ENCODE peak calls at places on chromosomes 2 and 18, in five cellular contexts. O is H1, P is foreskin fibroblast, A is fibroblast of lung, D is breast epithelium. L is an unnamed sample.

GRCh38 chr2:3472296-3472695 is 47.0 kb downstream of the ADI1 start:
- DNase-seq in O (no peak), P (no peak), A (no peak), D (no peak), L (no peak)

GRCh38 chr2:221501210-221501882 is 70.8 kb downstream of the EPHA4 start:
- DNase-seq in O (no peak), P (peak; percentile 86), A (peak; percentile 87), D (no peak), L (no peak)

GRCh38 chr18:63869374-63869773 is 18.1 kb upstream of the SERPINB2 start:
- DNase-seq in O (no peak), P (peak; percentile 95), A (peak; percentile 86), D (no peak), L (no peak)

GRCh38 chr18:10010611-10011015 is 96.8 kb downstream of the VAPA start:
- DNase-seq in O (no peak), P (peak; percentile 92), A (peak; percentile 92), D (peak; percentile 74), L (no peak)

GRCh38 chr18:2981212-2981728 is 31.7 kb downstream of the LPIN2 start:
- DNase-seq in O (no peak), P (peak; percentile 93), A (peak; percentile 96), D (no peak), L (no peak)

GRCh38 chr2:208266641-208267335 is 733 bp downstream of the PIKFYVE start:
- DNase-seq in O (no peak), P (peak; percentile 11), A (peak; percentile 59), D (no peak), L (no peak)

GRCh38 chr2:213995400-213996105 is 415.3 kb upstream of the VWC2L start:
- DNase-seq in O (no peak), P (peak; percentile 92), A (peak; percentile 77), D (no peak), L (no peak)

GRCh38 chr2:141871913-141872634 is 258.7 kb downstream of the LRP1B start:
- DNase-seq in O (no peak), P (no peak), A (no peak), D (no peak), L (no peak)

GRCh38 chr2:232573821-232574435 is 23.4 kb downstream of the EIF4E2 start:
- DNase-seq in O (no peak), P (no peak), A (no peak), D (no peak), L (no peak)

GRCh38 chr2:162926907-162927306 is 88.3 kb upstream of the KCNH7 start:
- DNase-seq in O (no peak), P (no peak), A (no peak), D (no peak), L (no peak)

GRCh38 chr2:106745468-106745867 is 140.5 kb downstream of the ST6GAL2 start:
- DNase-seq in O (no peak), P (no peak), A (no peak), D (no peak), L (no peak)

GRCh38 chr2:53600835-53601234 is 166.8 kb upstream of the CHAC2 start:
- DNase-seq in O (no peak), P (no peak), A (no peak), D (no peak), L (no peak)

GRCh38 chr2:51165534-51166260 is 133.8 kb upstream of the NRXN1 start:
- DNase-seq in O (no peak), P (no peak), A (no peak), D (no peak), L (no peak)

GRCh38 chr18:59454909-59455727 is 96.1 kb upstream of the LMAN1 start:
- DNase-seq in O (no peak), P (peak; percentile 31), A (no peak), D (no peak), L (no peak)

GRCh38 chr2:108943067-108943350 is 46.0 kb downstream of the EDAR start:
- DNase-seq in O (no peak), P (no peak), A (no peak), D (no peak), L (no peak)
- TF ChIP-seq CTCF in O (no peak), P (no peak), A (no peak), D (no peak), L (no peak)

GRCh38 chr2:137969876-137970275 is 5.6 kb downstream of the HNMT start:
- DNase-seq in O (no peak), P (no peak), A (no peak), D (no peak), L (no peak)
- TF ChIP-seq CTCF in O (no peak), P (no peak), A (no peak), D (no peak), L (no peak)

DNA sequence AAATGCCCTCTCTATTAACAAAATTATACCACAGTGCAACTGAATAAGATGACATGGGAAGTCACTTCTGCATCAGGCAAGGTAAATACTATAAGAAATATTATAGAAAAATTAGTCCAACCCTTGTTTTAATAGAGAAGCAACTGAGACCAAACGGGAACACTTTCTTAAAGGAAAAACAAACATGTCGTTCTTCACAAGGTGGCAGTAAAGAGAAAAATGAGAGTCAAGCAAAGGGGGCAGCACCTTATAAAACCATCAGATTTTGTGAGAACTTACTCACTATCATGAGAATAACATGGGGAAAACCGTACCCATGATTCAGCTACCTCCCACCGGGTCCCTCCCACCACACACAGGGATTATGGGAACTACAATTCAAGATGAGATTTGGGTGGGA is 481.7 kb upstream of the CRIM1 start:
- DNase-seq in O (no peak), P (no peak), A (no peak), D (no peak), L (no peak)
- TF ChIP-seq CTCF in O (peak; percentile 31), P (no peak), A (no peak), D (no peak), L (no peak)

GRCh38 chr2:148642112-148642744 is 2.3 kb upstream of the EPC2 start:
- DNase-seq in O (no peak), P (no peak), A (no peak), D (no peak), L (no peak)

GRCh38 chr2:148642891-148643416 is 1.6 kb upstream of the EPC2 start:
- DNase-seq in O (no peak), P (peak; percentile 67), A (peak; percentile 94), D (no peak), L (no peak)

GRCh38 chr2:148643998-148644884 is at the start of gene EPC2:
- DNase-seq in O (peak; percentile 95), P (peak; percentile 96), A (peak; percentile 84), D (peak; percentile 71), L (peak; percentile 94)

GRCh38 chr2:148643421-148643820 is 1.1 kb upstream of the EPC2 start:
- DNase-seq in O (no peak), P (no peak), A (no peak), D (no peak), L (no peak)

GRCh38 chr2:148640767-148641166 is 3.8 kb upstream of the EPC2 start:
- DNase-seq in O (no peak), P (peak; percentile 47), A (peak; percentile 46), D (no peak), L (no peak)
- TF ChIP-seq CTCF in O (peak; percentile 21), P (peak; percentile 20), A (peak; percentile 24), D (no peak), L (no peak)

L was measured in mesothelial cell of epicardium.